ENCODE peak calls at places on chromosomes 13 and 19, in four cellular contexts. L, C, M and A are unnamed samples.

GRCh38 chr19:4639531-4640246 is 373 bp downstream of the TNFAIP8L1 start:
- DNase-seq in L (no peak), C (no peak), M (no peak), A (peak)

GRCh38 chr13:31965361-31966066 is 66.1 kb upstream of the FRY start:
- DNase-seq in L (peak), C (no peak), M (peak), A (peak)

GRCh38 chr19:45446295-45446694 is 21.5 kb upstream of the FOSB start:
- DNase-seq in L (peak), C (no peak), M (no peak), A (peak)

GRCh38 chr19:41456342-41456918 is 13.5 kb downstream of the ERICH4 start:
- DNase-seq in L (peak), C (no peak), M (no peak), A (peak)

GRCh38 chr19:47419037-47419783 is at the start of gene MEIS3:
- DNase-seq in L (no peak), C (peak), M (no peak), A (no peak)

GRCh38 chr13:55553736-55554135 is 1587.0 kb upstream of the PRR20A start:
- DNase-seq in L (no peak), C (no peak), M (no peak), A (no peak)

GRCh38 chr13:108463365-108463764 is 166.0 kb upstream of the MYO16 start:
- DNase-seq in L (peak), C (no peak), M (peak), A (peak)

GRCh38 chr19:45136507-45137178 is 24.1 kb downstream of the NKPD1 start:
- DNase-seq in L (no peak), C (no peak), M (no peak), A (no peak)

GRCh38 chr13:110817143-110817542 is 97.7 kb downstream of the ANKRD10 start:
- DNase-seq in L (no peak), C (no peak), M (no peak), A (no peak)

GRCh38 chr13:110323172-110323851 is 16.2 kb downstream of the COL4A2 start:
- DNase-seq in L (peak), C (no peak), M (no peak), A (no peak)

GRCh38 chr13:113448545-113448884 is 4.8 kb downstream of the ADPRHL1 start:
- DNase-seq in L (no peak), C (no peak), M (no peak), A (no peak)

GRCh38 chr19:8557637-8558238 is 19.5 kb downstream of the MYO1F start:
- DNase-seq in L (no peak), C (no peak), M (no peak), A (no peak)

GRCh38 chr19:46009530-46010510 is 13.0 kb downstream of the PGLYRP1 start:
- DNase-seq in L (peak), C (peak), M (no peak), A (peak)

GRCh38 chr13:100333141-100333540 is 244.2 kb downstream of the PCCA start:
- DNase-seq in L (no peak), C (no peak), M (no peak), A (no peak)
- TF ChIP-seq FOS in L (no peak), C (no peak), M (no peak), A (no peak)

GRCh38 chr19:37692956-37693660 is 26.5 kb downstream of the ZNF607 start:
- DNase-seq in L (no peak), C (no peak), M (no peak), A (no peak)

GRCh38 chr19:37695144-37695899 is 24.2 kb downstream of the ZNF607 start:
- DNase-seq in L (no peak), C (no peak), M (no peak), A (no peak)

DNA sequence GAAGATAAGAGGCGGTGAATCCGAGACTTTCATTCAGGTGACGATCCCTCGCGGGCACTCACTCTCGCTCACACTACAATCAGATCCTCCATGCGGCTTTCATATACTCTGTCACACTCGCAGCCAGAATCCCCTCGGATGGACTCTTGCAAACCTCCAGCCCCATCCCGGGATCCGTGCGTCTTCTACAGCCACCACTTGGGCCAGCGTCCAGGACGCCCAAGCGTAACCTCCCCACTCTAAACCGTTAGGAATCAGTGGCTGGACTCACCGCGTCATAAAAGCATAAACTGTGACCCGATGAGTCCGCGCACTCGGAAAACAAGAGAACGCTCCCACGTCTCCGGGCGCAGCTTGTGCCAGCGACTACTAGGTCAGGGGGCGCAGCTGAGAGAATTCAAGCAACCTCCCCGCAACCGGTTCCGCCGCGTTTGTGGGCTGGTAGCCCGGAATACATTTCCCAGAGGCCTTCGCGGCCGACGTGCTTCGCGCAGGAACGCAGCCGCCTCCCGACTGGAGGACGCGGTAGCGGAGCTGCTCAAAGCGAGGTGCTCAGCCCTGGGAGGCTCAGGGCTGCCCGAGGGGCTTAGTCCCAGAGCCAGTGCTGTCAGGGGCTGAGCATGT is 27.6 kb downstream of the ZNF607 start:
- DNase-seq in L (peak), C (peak), M (peak), A (peak)
- H2AFZ ChIP-seq in L (peak), C (peak), M (peak), A (peak)

DNA sequence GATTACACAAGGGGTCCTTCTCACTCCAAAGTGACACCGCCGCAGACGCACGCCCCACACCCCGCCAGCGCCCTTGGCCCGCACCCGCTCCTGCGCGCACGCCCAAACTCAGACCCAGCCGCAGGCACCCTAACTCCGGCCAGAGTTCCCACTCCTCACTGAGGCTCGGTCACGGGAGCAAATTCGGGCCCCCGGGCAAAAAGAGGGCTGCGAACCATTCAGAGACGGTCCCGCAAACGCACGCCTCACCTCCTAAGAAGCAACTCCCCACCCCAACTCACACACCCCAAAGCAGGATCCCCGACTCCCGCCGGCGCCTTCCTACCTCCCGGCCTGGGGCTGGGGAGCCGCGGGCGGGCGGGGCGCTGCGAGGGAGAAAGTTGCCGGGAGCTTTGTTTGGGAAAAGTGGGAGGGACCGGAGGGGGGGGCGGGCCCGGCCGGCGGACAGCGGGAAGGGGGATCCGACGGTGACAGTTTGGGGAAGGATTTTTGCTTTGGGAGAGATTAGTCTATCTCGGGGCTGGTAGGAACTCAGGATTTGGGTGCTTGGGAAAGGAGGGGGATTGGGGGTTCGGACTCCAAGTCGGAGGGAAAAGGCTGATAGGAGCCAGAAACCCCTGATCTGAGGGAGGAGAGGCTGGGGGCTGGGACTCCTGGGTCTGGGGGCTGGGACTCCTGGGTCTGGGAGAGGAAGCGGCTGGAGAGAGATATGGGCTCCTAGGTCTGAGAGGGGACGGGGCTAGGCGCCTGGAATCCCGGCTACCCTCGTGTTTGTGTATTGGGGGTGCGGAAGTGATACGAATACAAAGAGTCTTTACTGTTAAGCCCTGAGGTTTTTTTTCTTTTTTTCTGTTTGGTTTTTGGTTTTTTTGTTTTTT is at the start of gene TEAD2:
- DNase-seq in L (peak), C (peak), M (no peak), A (peak)
- TF ChIP-seq FOS in L (no peak), C (no peak), M (no peak), A (no peak)

GRCh38 chr13:81140675-81141074 is 799.7 kb upstream of the SPRY2 start:
- DNase-seq in L (no peak), C (no peak), M (no peak), A (no peak)
- H2AFZ ChIP-seq in L (no peak), C (no peak), M (no peak), A (no peak)